ENCODE peak calls at places on chromosomes 7 and 10, in five cellular contexts. L is transverse colon, I is H1, Q is gastrocnemius medialis, T is IMR-90. D is an unnamed sample.

GRCh38 chr7:142357953-142358520 is 100.2 kb upstream of the PRSS58 start:
- DNase-seq in Q (no peak), L (peak; percentile 35), I (no peak), T (peak; percentile 83), D (no peak)

GRCh38 chr10:118721005-118721876 is 33.5 kb downstream of the CACUL1 start:
- DNase-seq in Q (no peak), L (peak; percentile 58), I (no peak), T (peak; percentile 62), D (no peak)

GRCh38 chr7:30166155-30166840 is 31.5 kb downstream of the MTURN start:
- DNase-seq in T (no peak), Q (no peak), L (peak; percentile 38), I (no peak), D (no peak)

GRCh38 chr10:84135836-84136235 is 3.5 kb upstream of the GHITM start:
- DNase-seq in I (no peak), T (no peak), Q (no peak), L (no peak), D (no peak)

GRCh38 chr7:31633894-31634494 is 53.0 kb upstream of the PPP1R17 start:
- DNase-seq in T (peak; percentile 39), I (peak; percentile 60), L (peak; percentile 62), Q (no peak), D (peak; percentile 27)

GRCh38 chr7:54904986-54905385 is 113.8 kb upstream of the EGFR start:
- DNase-seq in T (no peak), I (no peak), L (no peak), Q (no peak), D (no peak)

GRCh38 chr10:12540341-12540781 is 191.0 kb downstream of the CAMK1D start:
- DNase-seq in Q (no peak), L (no peak), T (peak; percentile 38), I (no peak), D (no peak)

GRCh38 chr7:32761451-32762320 is 129.9 kb downstream of the KBTBD2 start:
- DNase-seq in L (no peak), T (no peak), I (no peak), Q (no peak), D (no peak)

GRCh38 chr7:106167439-106168136 is 55.5 kb upstream of the SYPL1 start:
- DNase-seq in L (no peak), T (no peak), Q (no peak), I (no peak), D (no peak)

GRCh38 chr10:114767589-114768393 is 53.8 kb upstream of the FHIP2A start:
- DNase-seq in L (peak; percentile 65), I (no peak), Q (no peak), T (peak; percentile 28), D (peak; percentile 52)

GRCh38 chr7:11345621-11346020 is 371.9 kb downstream of the PHF14 start:
- DNase-seq in Q (no peak), L (no peak), T (no peak), I (no peak), D (no peak)

GRCh38 chr10:103854687-103855423 is 521 bp downstream of the SH3PXD2A start:
- DNase-seq in I (no peak), L (peak; percentile 46), T (peak; percentile 24), Q (no peak), D (peak; percentile 75)

GRCh38 chr7:43750016-43750887 is 8.2 kb upstream of the BLVRA start:
- DNase-seq in L (no peak), T (peak; percentile 65), I (no peak), Q (peak; percentile 14), D (no peak)

GRCh38 chr7:55060690-55061414 is 42.0 kb downstream of the EGFR start:
- DNase-seq in L (no peak), Q (no peak), T (peak; percentile 78), I (no peak), D (no peak)

GRCh38 chr7:92830532-92831110 is 5.8 kb downstream of the CDK6 start:
- DNase-seq in L (no peak), Q (no peak), T (peak; percentile 46), I (no peak), D (no peak)

GRCh38 chr10:121736315-121737002 is 138.2 kb upstream of the FGFR2 start:
- DNase-seq in I (no peak), T (no peak), Q (no peak), L (no peak), D (no peak)

GRCh38 chr10:32269343-32270100 is 77.4 kb downstream of the EPC1 start:
- DNase-seq in I (no peak), Q (no peak), L (no peak), T (no peak), D (no peak)

GRCh38 chr10:42836771-42837468 is 54.3 kb downstream of the BMS1 start:
- DNase-seq in Q (no peak), L (peak; percentile 11), T (peak; percentile 17), I (no peak), D (no peak)

GRCh38 chr10:86661161-86662025 is 6.9 kb upstream of the LDB3 start:
- DNase-seq in T (peak; percentile 46), Q (peak; percentile 90), I (no peak), L (no peak), D (peak; percentile 88)

GRCh38 chr7:112192236-112193154 is 13.7 kb downstream of the DOCK4 start:
- DNase-seq in L (no peak), Q (no peak), T (peak; percentile 88), I (no peak), D (peak; percentile 33)

GRCh38 chr7:104341545-104341944 is 13.1 kb downstream of the LHFPL3 start:
- DNase-seq in L (no peak), I (no peak), T (no peak), Q (no peak), D (no peak)

GRCh38 chr10:119251315-119251708 is 43.9 kb downstream of the GRK5 start:
- DNase-seq in T (peak; percentile 85), I (no peak), Q (no peak), L (no peak), D (no peak)

GRCh38 chr7:32145911-32146310 is 75.7 kb upstream of the PDE1C start:
- DNase-seq in T (no peak), I (no peak), Q (no peak), L (no peak), D (no peak)

GRCh38 chr10:36515313-36515712 is 610.1 kb upstream of the ANKRD30A start:
- DNase-seq in I (no peak), L (no peak), Q (no peak), T (peak; percentile 56), D (no peak)

GRCh38 chr10:31399631-31400030 is 80.6 kb downstream of the ZEB1 start:
- DNase-seq in L (no peak), T (no peak), Q (peak; percentile 75), I (no peak), D (peak; percentile 56)

GRCh38 chr7:92685146-92686042 is 95.2 kb upstream of the FAM133B start:
- DNase-seq in I (no peak), L (no peak), T (no peak), Q (no peak), D (no peak)

GRCh38 chr7:157483515-157483914 is 146.7 kb downstream of the DNAJB6 start:
- DNase-seq in L (no peak), T (no peak), I (no peak), Q (no peak), D (peak; percentile 44)

GRCh38 chr10:102678842-102679289 is 34.6 kb downstream of the TRIM8 start:
- DNase-seq in Q (peak; percentile 39), T (peak; percentile 52), L (peak; percentile 71), I (no peak), D (peak; percentile 82)

GRCh38 chr10:24851595-24851994 is 100.8 kb downstream of the PRTFDC1 start:
- DNase-seq in I (no peak), L (peak; percentile 54), T (peak; percentile 54), Q (no peak), D (no peak)

GRCh38 chr7:84469034-84469433 is 274.4 kb upstream of the SEMA3A start:
- DNase-seq in L (no peak), I (no peak), Q (no peak), T (peak; percentile 49), D (no peak)

GRCh38 chr10:72353963-72354355 is 760 bp downstream of the DNAJB12 start:
- DNase-seq in I (no peak), T (peak; percentile 15), L (no peak), Q (no peak), D (peak; percentile 67)

GRCh38 chr10:95500649-95501048 is 60.5 kb downstream of the SORBS1 start:
- DNase-seq in L (no peak), Q (peak; percentile 25), T (no peak), I (no peak), D (no peak)

GRCh38 chr7:76426246-76426645 is 1.5 kb downstream of the ZP3 start:
- DNase-seq in I (no peak), Q (no peak), L (no peak), T (no peak), D (no peak)

GRCh38 chr10:113961261-113961938 is 82.3 kb upstream of the ADRB1 start:
- DNase-seq in T (no peak), Q (no peak), I (no peak), L (peak; percentile 44), D (no peak)

GRCh38 chr10:98098247-98098646 is 36.2 kb upstream of the R3HCC1L start:
- DNase-seq in Q (no peak), T (no peak), I (no peak), L (no peak), D (no peak)

GRCh38 chr7:126937196-126937595 is 315.5 kb downstream of the GRM8 start:
- DNase-seq in I (no peak), T (no peak), Q (no peak), L (no peak), D (no peak)

GRCh38 chr7:137682596-137682995 is 164.2 kb downstream of the DGKI start:
- DNase-seq in T (peak; percentile 88), Q (no peak), I (no peak), L (no peak), D (no peak)

GRCh38 chr10:105159268-105159667 is 518.2 kb downstream of the SORCS3 start:
- DNase-seq in I (no peak), Q (no peak), L (no peak), T (no peak), D (no peak)

GRCh38 chr10:48740023-48740707 is 55.5 kb downstream of the WDFY4 start:
- DNase-seq in Q (no peak), L (no peak), I (no peak), T (no peak), D (no peak)

GRCh38 chr10:124145109-124145860 is 51.9 kb upstream of the CHST15 start:
- DNase-seq in L (peak; percentile 46), T (no peak), Q (peak; percentile 64), I (no peak), D (peak; percentile 80)
- H3K27ac ChIP-seq in L (peak overlapping the region; percentile 44), T (no peak overlapping the region), Q (peak overlapping the region; percentile 47), I (no peak overlapping the region), D (no peak overlapping the region)

GRCh38 chr7:74083928-74084721 is 521 bp downstream of the LIMK1 start:
- DNase-seq in Q (no peak), L (peak; percentile 41), T (peak; percentile 59), I (no peak), D (no peak)
- TF ChIP-seq POLR2A in Q (no peak), L (no peak), T (peak; percentile 81), I (no peak), D (no peak)

GRCh38 chr10:80468806-80469421 is 14.8 kb downstream of the TSPAN14 start:
- DNase-seq in I (no peak), L (no peak), T (no peak), Q (no peak), D (no peak)
- H3K4me3 ChIP-seq in I (no peak overlapping the region), L (peak overlapping the region; percentile 1), T (no peak overlapping the region), Q (no peak overlapping the region), D (peak overlapping the region; percentile 13)

GRCh38 chr10:6721480-6721879 is 141.4 kb upstream of the PRKCQ start:
- DNase-seq in I (no peak), Q (no peak), L (peak; percentile 29), T (peak; percentile 99), D (peak; percentile 58)
- H3K27ac ChIP-seq in I (no peak overlapping the region), Q (peak overlapping the region; percentile 1), L (peak overlapping the region; percentile 62), T (peak overlapping the region; percentile 73), D (peak overlapping the region; percentile 71)

D was measured in heart left ventricle.